ENCODE peak calls at places on chromosome 16, in six cellular contexts. U is brain microvascular endothelial cell, Z is AG04449, F is dorsolateral prefrontal cortex, S is A549, W is fibroblast of lung. C is an unnamed sample.

GRCh38 chr16:66935319-66936011 is at the start of gene CES2:
- DNase-seq in U (no peak), Z (no peak), F (no peak), S (no peak), W (peak; percentile 46), C (no peak)

GRCh38 chr16:86354641-86355040 is 155.7 kb upstream of the FOXF1 start:
- DNase-seq in U (peak; percentile 37), Z (no peak), F (no peak), S (no peak), W (peak; percentile 87), C (no peak)

GRCh38 chr16:81447383-81448101 is 2.9 kb downstream of the CMIP start:
- DNase-seq in U (no peak), Z (no peak), F (no peak), S (peak; percentile 69), W (no peak), C (no peak)

GRCh38 chr16:19678804-19679203 is 39.2 kb downstream of the KNOP1 start:
- DNase-seq in U (no peak), Z (no peak), F (no peak), S (no peak), W (no peak), C (no peak)

GRCh38 chr16:87506423-87507350 is 13.9 kb upstream of the ZCCHC14 start:
- DNase-seq in U (no peak), Z (no peak), F (no peak), S (no peak), W (no peak), C (no peak)

GRCh38 chr16:72986011-72986410 is 61.9 kb downstream of the ZFHX3 start:
- DNase-seq in U (peak; percentile 41), Z (no peak), F (no peak), S (no peak), W (no peak), C (no peak)

GRCh38 chr16:3645504-3646347 is 8.8 kb upstream of the DNASE1 start:
- DNase-seq in U (no peak), Z (no peak), F (no peak), S (no peak), W (peak; percentile 64), C (no peak)

GRCh38 chr16:85940214-85940613 is 41.3 kb downstream of the IRF8 start:
- DNase-seq in U (no peak), Z (no peak), F (no peak), S (peak; percentile 58), W (peak; percentile 4), C (no peak)

GRCh38 chr16:56608043-56608875 is at the start of gene MT2A:
- DNase-seq in U (peak; percentile 96), Z (peak; percentile 65), F (peak; percentile 94), S (peak; percentile 97), W (peak; percentile 98), C (peak; percentile 97)

GRCh38 chr16:48161906-48162305 is 6.1 kb upstream of the ABCC12 start:
- DNase-seq in U (no peak), Z (no peak), F (no peak), S (no peak), W (no peak), C (no peak)

GRCh38 chr16:67312450-67313118 is 14.0 kb downstream of the KCTD19 start:
- DNase-seq in U (no peak), Z (no peak), F (no peak), S (no peak), W (no peak), C (no peak)

GRCh38 chr16:46928811-46929210 is 44.6 kb downstream of the GPT2 start:
- DNase-seq in U (no peak), Z (no peak), F (no peak), S (no peak), W (no peak), C (no peak)

GRCh38 chr16:60655514-60656153 is 1380.6 kb downstream of the CDH8 start:
- DNase-seq in U (no peak), Z (no peak), F (no peak), S (no peak), W (peak; percentile 65), C (no peak)

GRCh38 chr16:57380671-57381462 is 8.6 kb downstream of the CX3CL1 start:
- DNase-seq in U (peak; percentile 8), Z (no peak), F (no peak), S (peak; percentile 37), W (peak; percentile 25), C (peak; percentile 24)

GRCh38 chr16:28320023-28320561 is 27.8 kb downstream of the SBK1 start:
- DNase-seq in U (no peak), Z (no peak), F (no peak), S (no peak), W (no peak), C (no peak)

GRCh38 chr16:81123092-81123852 is 27.1 kb upstream of the GCSH start:
- DNase-seq in U (no peak), Z (no peak), F (no peak), S (no peak), W (no peak), C (no peak)

GRCh38 chr16:14436410-14436955 is 193.6 kb downstream of the PARN start:
- DNase-seq in U (no peak), Z (no peak), F (no peak), S (no peak), W (no peak), C (peak; percentile 45)

GRCh38 chr16:30335598-30336474 is 19.3 kb downstream of the CD2BP2 start:
- DNase-seq in U (no peak), Z (no peak), F (no peak), S (no peak), W (peak; percentile 29), C (peak; percentile 61)

GRCh38 chr16:75566889-75567255 is 693 bp downstream of the GABARAPL2 start:
- DNase-seq in U (no peak), Z (no peak), F (no peak), S (no peak), W (peak; percentile 10), C (peak; percentile 46)

GRCh38 chr16:78444-79145 is 570 bp downstream of the MPG start:
- DNase-seq in U (no peak), Z (no peak), F (no peak), S (no peak), W (peak; percentile 58), C (peak; percentile 27)

GRCh38 chr16:84278968-84279367 is 15.7 kb upstream of the WFDC1 start:
- DNase-seq in U (no peak), Z (no peak), F (peak; percentile 35), S (no peak), W (no peak), C (no peak)

GRCh38 chr16:73016488-73016830 is 31.5 kb downstream of the ZFHX3 start:
- DNase-seq in U (no peak), Z (no peak), F (no peak), S (peak; percentile 22), W (no peak), C (no peak)

GRCh38 chr16:85123891-85124635 is 11.8 kb upstream of the CIBAR2 start:
- DNase-seq in U (peak; percentile 73), Z (no peak), F (peak; percentile 56), S (peak; percentile 34), W (peak; percentile 92), C (no peak)

GRCh38 chr16:24024971-24025370 is 189.2 kb downstream of the PRKCB start:
- DNase-seq in U (no peak), Z (no peak), F (no peak), S (no peak), W (no peak), C (no peak)

GRCh38 chr16:16136588-16136987 is 86.7 kb downstream of the ABCC6 start:
- DNase-seq in U (no peak), Z (no peak), F (no peak), S (no peak), W (no peak), C (no peak)

GRCh38 chr16:48426244-48427135 is 41.3 kb upstream of the SIAH1 start:
- DNase-seq in U (no peak), Z (no peak), F (no peak), S (no peak), W (peak; percentile 62), C (no peak)

GRCh38 chr16:70694517-70695218 is 8.8 kb upstream of the MTSS2 start:
- DNase-seq in U (no peak), Z (no peak), F (peak; percentile 77), S (no peak), W (no peak), C (no peak)
- TF ChIP-seq CTCF in U (no peak), Z (no peak), F (no peak), S (no peak), W (no peak), C (no peak)

GRCh38 chr16:22318690-22319358 is 21.6 kb downstream of the POLR3E start:
- DNase-seq in U (peak; percentile 28), Z (no peak), F (no peak), S (peak; percentile 55), W (no peak), C (peak; percentile 63)
- TF ChIP-seq CTCF in U (peak; percentile 80), Z (peak; percentile 61), F (peak; percentile 27), S (peak; percentile 71), W (peak; percentile 59), C (peak; percentile 79)

GRCh38 chr16:50866806-50867205 is 124.9 kb downstream of the CYLD start:
- DNase-seq in U (no peak), Z (no peak), F (no peak), S (no peak), W (no peak), C (no peak)

GRCh38 chr16:50863673-50864144 is 121.8 kb downstream of the CYLD start:
- DNase-seq in U (no peak), Z (no peak), F (no peak), S (no peak), W (no peak), C (no peak)

GRCh38 chr16:50861926-50862325 is 120.0 kb downstream of the CYLD start:
- DNase-seq in U (peak; percentile 68), Z (peak; percentile 9), F (no peak), S (peak; percentile 20), W (peak; percentile 90), C (no peak)

GRCh38 chr16:50862818-50863672 is 121.2 kb downstream of the CYLD start:
- DNase-seq in U (no peak), Z (no peak), F (peak; percentile 60), S (no peak), W (no peak), C (no peak)

DNA sequence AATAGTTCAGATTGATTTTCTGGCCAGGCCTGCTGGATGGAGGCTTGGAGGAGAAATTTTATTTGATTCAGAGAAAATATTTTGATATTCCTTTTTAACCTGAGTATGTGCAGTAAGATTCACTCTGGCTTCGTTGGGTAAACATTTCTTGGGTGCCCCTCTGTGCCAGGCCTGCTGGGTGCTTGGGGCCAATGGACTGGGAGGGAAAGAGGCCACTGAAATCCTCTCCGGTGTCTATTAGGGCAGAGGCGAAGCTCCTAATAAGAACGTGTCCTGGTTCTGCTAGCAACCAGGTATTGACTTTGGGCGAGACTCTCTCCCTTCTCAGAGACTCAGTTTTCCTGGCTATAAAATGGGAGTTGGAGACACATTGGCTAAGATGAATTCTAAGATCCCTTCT is 122.5 kb downstream of the CYLD start:
- DNase-seq in U (no peak), Z (no peak), F (no peak), S (no peak), W (no peak), C (no peak)
- TF ChIP-seq CTCF in U (no peak), Z (no peak), F (no peak), S (no peak), W (no peak), C (no peak)

DNA sequence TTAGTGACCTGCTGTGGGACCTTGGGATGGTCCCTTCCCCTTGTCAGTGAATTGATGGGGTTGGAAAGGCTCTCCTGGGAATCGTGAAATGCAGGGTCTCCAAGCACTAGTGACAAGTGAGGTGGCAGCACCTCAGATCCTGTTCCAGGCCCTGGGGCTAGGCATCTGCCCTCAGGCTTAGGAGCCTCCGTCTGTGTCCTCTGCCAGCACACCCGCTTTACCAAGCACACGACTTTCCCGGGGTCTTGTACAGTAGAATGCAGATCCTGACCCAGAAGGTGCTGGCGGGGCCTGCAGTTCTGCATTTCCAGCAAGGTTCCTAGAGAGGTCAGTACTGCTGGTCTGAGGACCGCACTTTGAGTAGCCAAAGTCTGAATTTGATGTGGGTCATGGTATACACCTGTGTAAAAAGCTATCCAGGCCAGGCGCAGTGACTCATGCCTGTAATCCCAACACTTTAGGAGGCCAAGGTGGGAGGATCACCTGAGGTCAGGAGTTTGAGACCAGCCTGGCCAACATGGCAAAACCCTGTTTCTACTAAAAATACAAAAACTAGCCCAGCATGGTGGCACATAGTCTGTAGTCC is 30.9 kb upstream of the RMI2 start:
- DNase-seq in U (no peak), Z (no peak), F (no peak), S (no peak), W (no peak), C (no peak)
- TF ChIP-seq CTCF in U (no peak), Z (no peak), F (no peak), S (no peak), W (no peak), C (no peak)

C was measured in activated CD8-positive, alpha-beta T cell treated with anti-CD3 and anti-CD28 coated beads for 36 hours.